ENCODE peak calls at places on chromosome 22, in eight cellular contexts. T is PC-3, G is GM23248, S is SK-N-SH, Z is neural progenitor cell, M is HCT116, P is OCI-LY7, Y is MM.1S. L is an unnamed sample.

GRCh38 chr22:50085211-50085999 is at the start of gene MLC1:
- DNase-seq in T (no peak), G (no peak), S (no peak), Z (no peak), M (no peak), P (no peak), Y (no peak), L (no peak)

GRCh38 chr22:37186997-37187522 is 987 bp downstream of the C1QTNF6 start:
- DNase-seq in T (no peak), G (peak), S (no peak), Z (no peak), M (no peak), P (no peak), Y (no peak), L (no peak)

GRCh38 chr22:40480996-40481395 is 110.6 kb downstream of the SGSM3 start:
- DNase-seq in T (no peak), G (no peak), S (no peak), Z (no peak), M (no peak), P (no peak), Y (no peak), L (no peak)

GRCh38 chr22:35400335-35400680 is 368 bp downstream of the MCM5 start:
- DNase-seq in T (no peak), G (peak), S (no peak), Z (peak), M (no peak), P (peak), Y (peak), L (no peak)

GRCh38 chr22:26484360-26484706 is 656 bp downstream of the SRRD start:
- DNase-seq in T (no peak), G (peak), S (no peak), Z (no peak), M (no peak), P (peak), Y (peak), L (no peak)

GRCh38 chr22:19292262-19293230 is 1.0 kb upstream of the CLTCL1 start:
- DNase-seq in T (no peak), G (no peak), S (no peak), Z (no peak), M (no peak), P (peak), Y (peak), L (no peak)

GRCh38 chr22:42613869-42614268 is 814 bp downstream of the POLDIP3 start:
- DNase-seq in T (peak), G (peak), S (no peak), Z (no peak), M (no peak), P (no peak), Y (no peak), L (no peak)

GRCh38 chr22:50469377-50470305 is 5.2 kb downstream of the SBF1 start:
- DNase-seq in T (peak), G (peak), S (no peak), Z (no peak), M (peak), P (peak), Y (peak), L (peak)

GRCh38 chr22:32801436-32802290 is at the start of gene TIMP3:
- DNase-seq in T (no peak), G (peak), S (peak), Z (peak), M (no peak), P (no peak), Y (no peak), L (peak)

GRCh38 chr22:41248758-41249157 is 8.0 kb upstream of the CHADL start:
- DNase-seq in T (no peak), G (no peak), S (no peak), Z (no peak), M (no peak), P (no peak), Y (no peak), L (no peak)

GRCh38 chr22:50621491-50621880 is 6.5 kb downstream of the ARSA start:
- DNase-seq in T (no peak), G (no peak), S (peak), Z (no peak), M (no peak), P (peak), Y (peak), L (no peak)

GRCh38 chr22:33577862-33578411 is 342.3 kb downstream of the LARGE1 start:
- DNase-seq in T (no peak), G (peak), S (peak), Z (no peak), M (no peak), P (peak), Y (no peak), L (peak)

GRCh38 chr22:43600265-43600664 is 188.5 kb downstream of the MPPED1 start:
- DNase-seq in T (peak), G (no peak), S (no peak), Z (no peak), M (no peak), P (no peak), Y (no peak), L (no peak)

GRCh38 chr22:23107487-23108323 is 34.1 kb downstream of the RSPH14 start:
- DNase-seq in T (no peak), G (no peak), S (no peak), Z (no peak), M (no peak), P (no peak), Y (no peak), L (no peak)

GRCh38 chr22:36227396-36227795 is 11.9 kb downstream of the APOL2 start:
- DNase-seq in T (no peak), G (no peak), S (no peak), Z (no peak), M (no peak), P (no peak), Y (no peak), L (no peak)

GRCh38 chr22:38566726-38567504 is 3.1 kb downstream of the DMC1 start:
- DNase-seq in T (no peak), G (peak), S (no peak), Z (no peak), M (no peak), P (no peak), Y (no peak), L (no peak)

GRCh38 chr22:42353883-42354727 is 78.1 kb downstream of the NFAM1 start:
- DNase-seq in T (no peak), G (peak), S (peak), Z (peak), M (no peak), P (no peak), Y (no peak), L (peak)

GRCh38 chr22:39184586-39185577 is 32.4 kb upstream of the CBX7 start:
- DNase-seq in T (no peak), G (peak), S (no peak), Z (no peak), M (no peak), P (no peak), Y (no peak), L (no peak)

GRCh38 chr22:41311487-41311886 is 10.2 kb downstream of the ZC3H7B start:
- DNase-seq in T (no peak), G (no peak), S (no peak), Z (no peak), M (no peak), P (no peak), Y (no peak), L (no peak)

DNA sequence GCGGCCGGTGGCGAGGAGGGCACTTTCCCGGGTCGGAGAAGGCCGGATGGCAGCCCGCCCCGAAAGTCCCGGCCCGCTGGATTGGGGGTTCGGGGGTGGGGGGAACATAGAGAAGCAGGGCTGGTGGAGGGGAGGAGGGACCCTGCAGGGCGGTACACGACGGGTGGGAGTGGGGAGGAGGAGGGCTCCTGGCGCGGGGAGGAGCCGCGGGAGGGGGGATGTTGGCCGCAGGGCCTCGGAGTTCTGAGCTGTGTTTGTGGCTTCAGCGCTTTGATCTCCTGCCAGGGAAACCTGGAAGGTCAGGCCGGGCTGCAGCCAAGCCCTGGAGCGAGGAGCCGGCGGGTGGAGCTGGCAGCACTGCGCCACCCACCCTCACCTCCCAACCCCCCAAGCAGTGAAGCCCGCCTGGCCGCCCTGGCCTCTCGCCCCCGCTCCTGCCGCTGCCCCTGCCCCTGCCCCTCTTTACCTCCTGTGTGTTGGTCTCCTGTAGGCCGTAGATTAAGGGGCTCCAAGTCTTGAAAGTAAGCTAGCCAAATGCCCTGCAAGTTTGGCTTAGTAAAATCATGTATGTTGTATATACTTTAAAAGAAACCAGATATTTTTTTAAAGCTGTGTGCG is 30.9 kb downstream of the C22orf31 start:
- DNase-seq in T (peak), G (peak), S (peak), Z (peak), M (peak), P (no peak), Y (no peak), L (peak)
- TF ChIP-seq EZH2phosphoT487 in T (no peak), G (no peak), S (no peak), Z (no peak), M (no peak), P (no peak), Y (no peak), L (no peak)

DNA sequence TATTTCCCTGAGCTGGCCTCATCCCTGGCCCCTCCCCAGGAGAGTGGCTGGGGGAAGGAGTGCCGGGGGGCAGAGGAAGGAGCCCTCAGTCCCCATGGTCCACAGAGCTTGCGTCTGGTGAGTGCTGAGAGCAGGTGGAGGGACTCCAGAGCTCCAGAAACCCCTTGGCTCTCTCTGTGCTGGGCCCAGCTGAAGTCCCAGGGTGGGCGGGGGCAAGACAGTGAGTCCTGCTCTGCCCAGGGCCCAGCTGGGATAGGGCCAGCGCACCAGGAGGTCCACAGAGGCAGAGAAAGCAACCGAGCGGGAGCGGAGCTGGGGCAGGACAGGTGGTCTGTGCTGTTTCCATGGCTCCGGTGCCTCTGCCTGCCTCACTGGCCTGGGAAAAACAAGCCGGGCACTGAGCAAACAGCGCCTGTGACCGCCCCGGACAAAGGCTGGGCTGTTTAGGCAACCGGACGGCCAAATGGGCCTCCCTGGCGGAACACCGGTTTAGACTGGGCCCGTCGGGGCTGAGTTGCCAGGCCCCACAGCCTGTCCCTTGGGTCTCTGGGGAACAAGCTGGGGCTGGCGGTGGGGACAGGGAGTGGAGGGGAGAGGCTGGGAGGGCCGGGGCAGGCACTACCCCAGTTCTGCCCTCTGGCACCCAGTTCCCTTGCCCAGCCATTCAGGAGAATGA is 34.1 kb upstream of the WNT7B start:
- DNase-seq in T (no peak), G (no peak), S (no peak), Z (no peak), M (no peak), P (no peak), Y (no peak), L (no peak)
- H3K27ac ChIP-seq in T (peak), G (peak), S (peak), Z (no peak), M (no peak), P (no peak), Y (no peak), L (no peak)

GRCh38 chr22:45181240-45181639 is 17.5 kb downstream of the NUP50 start:
- DNase-seq in T (no peak), G (no peak), S (no peak), Z (no peak), M (no peak), P (no peak), Y (no peak), L (no peak)
- TF ChIP-seq EZH2phosphoT487 in T (no peak), G (no peak), S (no peak), Z (no peak), M (no peak), P (no peak), Y (no peak), L (no peak)

GRCh38 chr22:30267382-30268302 is 991 bp upstream of the OSM start:
- DNase-seq in T (no peak), G (no peak), S (no peak), Z (no peak), M (no peak), P (no peak), Y (no peak), L (no peak)
- H3K27ac ChIP-seq in T (no peak), G (no peak), S (no peak), Z (no peak), M (no peak), P (no peak), Y (no peak), L (no peak)

L was measured in hepatocyte.